ENCODE peak calls at places on chromosomes 3 and 15, in eight cellular contexts. E is effector CD4-positive, alpha-beta T cell; B is mesendoderm; P is amniotic epithelial cell; Y is CD4-positive, CD25-positive, alpha-beta regulatory T cell; F is activated T-cell treated with anti-CD3 and anti-CD28 coated beads, Interleukin-2, amount 50 U/mL, for 72 hours; R is pancreas; Z is GM13977. A is an unnamed sample.

GRCh38 chr3:177744873-177745646 is 547.8 kb upstream of the TBL1XR1 start:
- DNase-seq in F (no peak), Z (no peak), E (no peak), P (peak), Y (no peak), B (no peak), R (no peak), A (peak)

GRCh38 chr3:10157015-10157414 is 7.7 kb upstream of the IRAK2 start:
- DNase-seq in F (no peak), P (no peak), Y (no peak), B (no peak), Z (no peak), E (no peak), R (no peak), A (no peak)

GRCh38 chr3:5057857-5058324 is 64.2 kb upstream of the ARL8B start:
- DNase-seq in Z (peak), B (peak), E (peak), P (peak), R (peak), Y (peak), F (peak), A (peak)

GRCh38 chr15:37873336-37873735 is 61.1 kb upstream of the TMCO5A start:
- DNase-seq in P (peak), E (no peak), B (no peak), F (no peak), Y (no peak), R (no peak), Z (no peak), A (no peak)

GRCh38 chr3:189053327-189053726 is 118.4 kb upstream of the TPRG1 start:
- DNase-seq in Y (no peak), F (no peak), R (no peak), P (no peak), B (no peak), Z (no peak), E (no peak), A (no peak)

GRCh38 chr3:168414149-168414548 is 318.4 kb upstream of the GOLIM4 start:
- DNase-seq in Z (no peak), P (no peak), F (no peak), R (no peak), B (no peak), Y (no peak), E (no peak), A (no peak)

GRCh38 chr3:45792036-45792435 is 4.3 kb downstream of the SLC6A20 start:
- DNase-seq in Z (no peak), P (no peak), E (no peak), R (no peak), Y (no peak), B (no peak), F (no peak), A (no peak)

GRCh38 chr3:159632124-159632523 is 356.5 kb upstream of the IL12A start:
- DNase-seq in P (no peak), R (no peak), Z (no peak), Y (no peak), F (no peak), B (peak), E (no peak), A (no peak)

GRCh38 chr3:174619244-174619643 is 239.9 kb upstream of the NAALADL2 start:
- DNase-seq in E (no peak), Y (no peak), F (no peak), Z (no peak), P (no peak), B (no peak), R (no peak), A (no peak)

GRCh38 chr15:62658498-62658897 is 384.0 kb upstream of the TPM1 start:
- DNase-seq in E (no peak), R (no peak), F (no peak), P (no peak), Y (no peak), B (peak), Z (no peak), A (no peak)

A was measured in astrocyte of the spinal cord.